ENCODE peak calls at places on chromosomes 4 and X, in eight cellular contexts. One of them, this sample, is unnamed.

GRCh38 chr4:73499996-73500765 is 18.6 kb downstream of the AFM start:
- DNase-seq in ELF-1: no peak
- DNase-seq in T-cell: no peak
- DNase-seq in NCI-H2081: no peak
- DNase-seq in A549: no peak
- DNase-seq in NCI-H524 treated with DMSO at 0.1 percent for 48 hours: no peak
- DNase-seq in RCC 7860: no peak
- DNase-seq in activated CD8-positive, alpha-beta T cell treated with anti-CD3 and anti-CD28 coated beads for 36 hours: no peak
- DNase-seq in this sample: no peak

GRCh38 chr4:152983774-152984411 is 47.8 kb downstream of the FHDC1 start:
- DNase-seq in ELF-1: no peak
- DNase-seq in T-cell: no peak
- DNase-seq in NCI-H2081: no peak
- DNase-seq in A549: no peak
- DNase-seq in NCI-H524 treated with DMSO at 0.1 percent for 48 hours: no peak
- DNase-seq in RCC 7860: peak; percentile 90
- DNase-seq in activated CD8-positive, alpha-beta T cell treated with anti-CD3 and anti-CD28 coated beads for 36 hours: no peak
- DNase-seq in this sample: peak; percentile 83

GRCh38 chr4:19698961-19699360 is 552.7 kb upstream of the SLIT2 start:
- DNase-seq in ELF-1: no peak
- DNase-seq in T-cell: no peak
- DNase-seq in NCI-H2081: no peak
- DNase-seq in A549: no peak
- DNase-seq in NCI-H524 treated with DMSO at 0.1 percent for 48 hours: no peak
- DNase-seq in RCC 7860: no peak
- DNase-seq in activated CD8-positive, alpha-beta T cell treated with anti-CD3 and anti-CD28 coated beads for 36 hours: no peak
- DNase-seq in this sample: no peak

GRCh38 chr4:31617667-31618066 is 897.5 kb downstream of the PCDH7 start:
- DNase-seq in ELF-1: no peak
- DNase-seq in T-cell: no peak
- DNase-seq in NCI-H2081: no peak
- DNase-seq in A549: no peak
- DNase-seq in NCI-H524 treated with DMSO at 0.1 percent for 48 hours: no peak
- DNase-seq in RCC 7860: no peak
- DNase-seq in activated CD8-positive, alpha-beta T cell treated with anti-CD3 and anti-CD28 coated beads for 36 hours: no peak
- DNase-seq in this sample: no peak

GRCh38 chr4:22637306-22637705 is 55.4 kb upstream of the GBA3 start:
- DNase-seq in ELF-1: no peak
- DNase-seq in T-cell: no peak
- DNase-seq in NCI-H2081: no peak
- DNase-seq in A549: no peak
- DNase-seq in NCI-H524 treated with DMSO at 0.1 percent for 48 hours: no peak
- DNase-seq in RCC 7860: no peak
- DNase-seq in activated CD8-positive, alpha-beta T cell treated with anti-CD3 and anti-CD28 coated beads for 36 hours: no peak
- DNase-seq in this sample: no peak

GRCh38 chr4:1767770-1768366 is 25.2 kb upstream of the FGFR3 start:
- DNase-seq in ELF-1: peak; percentile 78
- DNase-seq in T-cell: no peak
- DNase-seq in NCI-H2081: peak; percentile 17
- DNase-seq in A549: peak; percentile 87
- DNase-seq in NCI-H524 treated with DMSO at 0.1 percent for 48 hours: no peak
- DNase-seq in RCC 7860: no peak
- DNase-seq in activated CD8-positive, alpha-beta T cell treated with anti-CD3 and anti-CD28 coated beads for 36 hours: peak; percentile 49
- DNase-seq in this sample: no peak

GRCh38 chr4:174211611-174212044 is 71.8 kb downstream of the FBXO8 start:
- DNase-seq in ELF-1: no peak
- DNase-seq in T-cell: no peak
- DNase-seq in NCI-H2081: no peak
- DNase-seq in A549: no peak
- DNase-seq in NCI-H524 treated with DMSO at 0.1 percent for 48 hours: no peak
- DNase-seq in RCC 7860: no peak
- DNase-seq in activated CD8-positive, alpha-beta T cell treated with anti-CD3 and anti-CD28 coated beads for 36 hours: no peak
- DNase-seq in this sample: no peak

GRCh38 chr4:53055274-53055673 is 193.2 kb downstream of the RASL11B start:
- DNase-seq in ELF-1: no peak
- DNase-seq in T-cell: no peak
- DNase-seq in NCI-H2081: peak; percentile 62
- DNase-seq in A549: no peak
- DNase-seq in NCI-H524 treated with DMSO at 0.1 percent for 48 hours: no peak
- DNase-seq in RCC 7860: no peak
- DNase-seq in activated CD8-positive, alpha-beta T cell treated with anti-CD3 and anti-CD28 coated beads for 36 hours: no peak
- DNase-seq in this sample: no peak

GRCh38 chr4:182277402-182277801 is 34.2 kb downstream of the TENM3 start:
- DNase-seq in ELF-1: no peak
- DNase-seq in T-cell: no peak
- DNase-seq in NCI-H2081: no peak
- DNase-seq in A549: no peak
- DNase-seq in NCI-H524 treated with DMSO at 0.1 percent for 48 hours: no peak
- DNase-seq in RCC 7860: no peak
- DNase-seq in activated CD8-positive, alpha-beta T cell treated with anti-CD3 and anti-CD28 coated beads for 36 hours: no peak
- DNase-seq in this sample: no peak

GRCh38 chr4:38867478-38868054 is at the start of gene FAM114A1:
- DNase-seq in ELF-1: peak; percentile 43
- DNase-seq in T-cell: no peak
- DNase-seq in NCI-H2081: peak; percentile 59
- DNase-seq in A549: peak; percentile 66
- DNase-seq in NCI-H524 treated with DMSO at 0.1 percent for 48 hours: no peak
- DNase-seq in RCC 7860: peak; percentile 64
- DNase-seq in activated CD8-positive, alpha-beta T cell treated with anti-CD3 and anti-CD28 coated beads for 36 hours: peak; percentile 20
- DNase-seq in this sample: peak; percentile 81

GRCh38 chr4:84451546-84451945 is 47.5 kb downstream of the NKX6-1 start:
- DNase-seq in ELF-1: no peak
- DNase-seq in T-cell: no peak
- DNase-seq in NCI-H2081: no peak
- DNase-seq in A549: no peak
- DNase-seq in NCI-H524 treated with DMSO at 0.1 percent for 48 hours: no peak
- DNase-seq in RCC 7860: no peak
- DNase-seq in activated CD8-positive, alpha-beta T cell treated with anti-CD3 and anti-CD28 coated beads for 36 hours: no peak
- DNase-seq in this sample: no peak

GRCh38 chr4:7876096-7876993 is 63.3 kb downstream of the AFAP1 start:
- DNase-seq in ELF-1: peak; percentile 81
- DNase-seq in T-cell: peak; percentile 18
- DNase-seq in NCI-H2081: no peak
- DNase-seq in A549: peak; percentile 75
- DNase-seq in NCI-H524 treated with DMSO at 0.1 percent for 48 hours: peak; percentile 84
- DNase-seq in RCC 7860: peak; percentile 40
- DNase-seq in activated CD8-positive, alpha-beta T cell treated with anti-CD3 and anti-CD28 coated beads for 36 hours: peak; percentile 64
- DNase-seq in this sample: no peak

GRCh38 chr4:34850983-34851382 is 1393.3 kb downstream of the ARAP2 start:
- DNase-seq in ELF-1: no peak
- DNase-seq in T-cell: no peak
- DNase-seq in NCI-H2081: no peak
- DNase-seq in A549: no peak
- DNase-seq in NCI-H524 treated with DMSO at 0.1 percent for 48 hours: no peak
- DNase-seq in RCC 7860: no peak
- DNase-seq in activated CD8-positive, alpha-beta T cell treated with anti-CD3 and anti-CD28 coated beads for 36 hours: no peak
- DNase-seq in this sample: no peak

GRCh38 chr4:105620640-105621323 is 68.4 kb downstream of the ARHGEF38 start:
- DNase-seq in ELF-1: no peak
- DNase-seq in T-cell: no peak
- DNase-seq in NCI-H2081: no peak
- DNase-seq in A549: peak; percentile 2
- DNase-seq in NCI-H524 treated with DMSO at 0.1 percent for 48 hours: no peak
- DNase-seq in RCC 7860: peak; percentile 79
- DNase-seq in activated CD8-positive, alpha-beta T cell treated with anti-CD3 and anti-CD28 coated beads for 36 hours: no peak
- DNase-seq in this sample: no peak

GRCh38 chr4:185567828-185568442 is 32.6 kb upstream of the PDLIM3 start:
- DNase-seq in ELF-1: no peak
- DNase-seq in T-cell: no peak
- DNase-seq in NCI-H2081: no peak
- DNase-seq in A549: no peak
- DNase-seq in NCI-H524 treated with DMSO at 0.1 percent for 48 hours: no peak
- DNase-seq in RCC 7860: no peak
- DNase-seq in activated CD8-positive, alpha-beta T cell treated with anti-CD3 and anti-CD28 coated beads for 36 hours: no peak
- DNase-seq in this sample: peak; percentile 63

GRCh38 chr4:10093801-10094552 is 22.6 kb downstream of the WDR1 start:
- DNase-seq in ELF-1: no peak
- DNase-seq in T-cell: no peak
- DNase-seq in NCI-H2081: no peak
- DNase-seq in A549: no peak
- DNase-seq in NCI-H524 treated with DMSO at 0.1 percent for 48 hours: no peak
- DNase-seq in RCC 7860: no peak
- DNase-seq in activated CD8-positive, alpha-beta T cell treated with anti-CD3 and anti-CD28 coated beads for 36 hours: no peak
- DNase-seq in this sample: no peak

GRCh38 chrX:23570674-23571343 is 96.5 kb upstream of the PRDX4 start:
- DNase-seq in ELF-1: no peak
- DNase-seq in T-cell: no peak
- DNase-seq in NCI-H2081: no peak
- DNase-seq in A549: no peak
- DNase-seq in NCI-H524 treated with DMSO at 0.1 percent for 48 hours: no peak
- DNase-seq in RCC 7860: no peak
- DNase-seq in activated CD8-positive, alpha-beta T cell treated with anti-CD3 and anti-CD28 coated beads for 36 hours: no peak
- DNase-seq in this sample: no peak

GRCh38 chr4:75598390-75598789 is 31.9 kb downstream of the CDKL2 start:
- DNase-seq in ELF-1: no peak
- DNase-seq in T-cell: no peak
- DNase-seq in NCI-H2081: no peak
- DNase-seq in A549: no peak
- DNase-seq in NCI-H524 treated with DMSO at 0.1 percent for 48 hours: no peak
- DNase-seq in RCC 7860: no peak
- DNase-seq in activated CD8-positive, alpha-beta T cell treated with anti-CD3 and anti-CD28 coated beads for 36 hours: no peak
- DNase-seq in this sample: no peak

GRCh38 chr4:132488555-132488954 is 660.5 kb upstream of the PCDH10 start:
- DNase-seq in ELF-1: no peak
- DNase-seq in T-cell: no peak
- DNase-seq in NCI-H2081: no peak
- DNase-seq in A549: no peak
- DNase-seq in NCI-H524 treated with DMSO at 0.1 percent for 48 hours: no peak
- DNase-seq in RCC 7860: no peak
- DNase-seq in activated CD8-positive, alpha-beta T cell treated with anti-CD3 and anti-CD28 coated beads for 36 hours: no peak
- DNase-seq in this sample: no peak

GRCh38 chr4:123304151-123305021 is 92.2 kb upstream of the SPRY1 start:
- DNase-seq in ELF-1: peak; percentile 83
- DNase-seq in T-cell: no peak
- DNase-seq in NCI-H2081: peak; percentile 63
- DNase-seq in A549: no peak
- DNase-seq in NCI-H524 treated with DMSO at 0.1 percent for 48 hours: peak; percentile 86
- DNase-seq in RCC 7860: no peak
- DNase-seq in activated CD8-positive, alpha-beta T cell treated with anti-CD3 and anti-CD28 coated beads for 36 hours: peak; percentile 59
- DNase-seq in this sample: peak; percentile 34

GRCh38 chr4:157204634-157205244 is 15.8 kb upstream of the GRIA2 start:
- DNase-seq in ELF-1: peak; percentile 70
- DNase-seq in T-cell: no peak
- DNase-seq in NCI-H2081: no peak
- DNase-seq in A549: peak; percentile 35
- DNase-seq in NCI-H524 treated with DMSO at 0.1 percent for 48 hours: no peak
- DNase-seq in RCC 7860: no peak
- DNase-seq in activated CD8-positive, alpha-beta T cell treated with anti-CD3 and anti-CD28 coated beads for 36 hours: peak; percentile 46
- DNase-seq in this sample: no peak

GRCh38 chr4:7971881-7972500 is 32.3 kb upstream of the AFAP1 start:
- DNase-seq in ELF-1: peak; percentile 63
- DNase-seq in T-cell: no peak
- DNase-seq in NCI-H2081: no peak
- DNase-seq in A549: no peak
- DNase-seq in NCI-H524 treated with DMSO at 0.1 percent for 48 hours: no peak
- DNase-seq in RCC 7860: no peak
- DNase-seq in activated CD8-positive, alpha-beta T cell treated with anti-CD3 and anti-CD28 coated beads for 36 hours: peak; percentile 44
- DNase-seq in this sample: no peak

GRCh38 chrX:96611619-96612362 is 72.9 kb upstream of the DIAPH2 start:
- DNase-seq in ELF-1: no peak
- DNase-seq in T-cell: no peak
- DNase-seq in NCI-H2081: no peak
- DNase-seq in A549: no peak
- DNase-seq in NCI-H524 treated with DMSO at 0.1 percent for 48 hours: no peak
- DNase-seq in RCC 7860: no peak
- DNase-seq in activated CD8-positive, alpha-beta T cell treated with anti-CD3 and anti-CD28 coated beads for 36 hours: no peak
- DNase-seq in this sample: no peak

GRCh38 chr4:77695769-77696168 is 90.1 kb downstream of the CXCL13 start:
- DNase-seq in ELF-1: no peak
- DNase-seq in T-cell: no peak
- DNase-seq in NCI-H2081: no peak
- DNase-seq in A549: peak; percentile 50
- DNase-seq in NCI-H524 treated with DMSO at 0.1 percent for 48 hours: no peak
- DNase-seq in RCC 7860: peak; percentile 90
- DNase-seq in activated CD8-positive, alpha-beta T cell treated with anti-CD3 and anti-CD28 coated beads for 36 hours: no peak
- DNase-seq in this sample: no peak

GRCh38 chr4:148447672-148448071 is 5.5 kb upstream of the NR3C2 start:
- DNase-seq in ELF-1: no peak
- DNase-seq in T-cell: no peak
- DNase-seq in NCI-H2081: no peak
- DNase-seq in A549: no peak
- DNase-seq in NCI-H524 treated with DMSO at 0.1 percent for 48 hours: no peak
- DNase-seq in RCC 7860: no peak
- DNase-seq in activated CD8-positive, alpha-beta T cell treated with anti-CD3 and anti-CD28 coated beads for 36 hours: peak; percentile 48
- DNase-seq in this sample: no peak

GRCh38 chr4:19187709-19188108 is 1064.0 kb upstream of the SLIT2 start:
- DNase-seq in ELF-1: no peak
- DNase-seq in T-cell: no peak
- DNase-seq in NCI-H2081: no peak
- DNase-seq in A549: no peak
- DNase-seq in NCI-H524 treated with DMSO at 0.1 percent for 48 hours: no peak
- DNase-seq in RCC 7860: no peak
- DNase-seq in activated CD8-positive, alpha-beta T cell treated with anti-CD3 and anti-CD28 coated beads for 36 hours: no peak
- DNase-seq in this sample: no peak

GRCh38 chrX:49999048-49999447 is 76.7 kb downstream of the CLCN5 start:
- DNase-seq in ELF-1: no peak
- DNase-seq in T-cell: no peak
- DNase-seq in NCI-H2081: no peak
- DNase-seq in A549: no peak
- DNase-seq in NCI-H524 treated with DMSO at 0.1 percent for 48 hours: no peak
- DNase-seq in RCC 7860: no peak
- DNase-seq in activated CD8-positive, alpha-beta T cell treated with anti-CD3 and anti-CD28 coated beads for 36 hours: peak; percentile 12
- DNase-seq in this sample: no peak

GRCh38 chr4:172169871-172170270 is 356.7 kb downstream of the GALNTL6 start:
- DNase-seq in ELF-1: no peak
- DNase-seq in T-cell: no peak
- DNase-seq in NCI-H2081: no peak
- DNase-seq in A549: no peak
- DNase-seq in NCI-H524 treated with DMSO at 0.1 percent for 48 hours: no peak
- DNase-seq in RCC 7860: no peak
- DNase-seq in activated CD8-positive, alpha-beta T cell treated with anti-CD3 and anti-CD28 coated beads for 36 hours: no peak
- DNase-seq in this sample: no peak

GRCh38 chr4:140609548-140610425 is 41.0 kb upstream of the UCP1 start:
- DNase-seq in ELF-1: no peak
- DNase-seq in T-cell: no peak
- DNase-seq in NCI-H2081: peak; percentile 46
- DNase-seq in A549: peak; percentile 55
- DNase-seq in NCI-H524 treated with DMSO at 0.1 percent for 48 hours: no peak
- DNase-seq in RCC 7860: no peak
- DNase-seq in activated CD8-positive, alpha-beta T cell treated with anti-CD3 and anti-CD28 coated beads for 36 hours: no peak
- DNase-seq in this sample: no peak

GRCh38 chr4:23890369-23891063 is 669 bp upstream of the PPARGC1A start:
- DNase-seq in ELF-1: no peak
- DNase-seq in T-cell: no peak
- DNase-seq in NCI-H2081: no peak
- DNase-seq in A549: no peak
- DNase-seq in NCI-H524 treated with DMSO at 0.1 percent for 48 hours: no peak
- DNase-seq in RCC 7860: no peak
- DNase-seq in activated CD8-positive, alpha-beta T cell treated with anti-CD3 and anti-CD28 coated beads for 36 hours: no peak
- DNase-seq in this sample: no peak

GRCh38 chr4:40482985-40483647 is 146.5 kb downstream of the RBM47 start:
- DNase-seq in ELF-1: peak; percentile 57
- DNase-seq in T-cell: no peak
- DNase-seq in NCI-H2081: no peak
- DNase-seq in A549: no peak
- DNase-seq in NCI-H524 treated with DMSO at 0.1 percent for 48 hours: no peak
- DNase-seq in RCC 7860: no peak
- DNase-seq in activated CD8-positive, alpha-beta T cell treated with anti-CD3 and anti-CD28 coated beads for 36 hours: no peak
- DNase-seq in this sample: no peak

GRCh38 chr4:3791910-3792542 is 25.8 kb downstream of the ADRA2C start:
- DNase-seq in ELF-1: peak; percentile 90
- DNase-seq in T-cell: no peak
- DNase-seq in NCI-H2081: no peak
- DNase-seq in A549: no peak
- DNase-seq in NCI-H524 treated with DMSO at 0.1 percent for 48 hours: no peak
- DNase-seq in RCC 7860: no peak
- DNase-seq in activated CD8-positive, alpha-beta T cell treated with anti-CD3 and anti-CD28 coated beads for 36 hours: peak; percentile 47
- DNase-seq in this sample: no peak

GRCh38 chr4:5758741-5759140 is 47.7 kb downstream of the EVC start:
- DNase-seq in ELF-1: no peak
- DNase-seq in T-cell: no peak
- DNase-seq in NCI-H2081: no peak
- DNase-seq in A549: peak; percentile 69
- DNase-seq in NCI-H524 treated with DMSO at 0.1 percent for 48 hours: no peak
- DNase-seq in RCC 7860: peak; percentile 92
- DNase-seq in activated CD8-positive, alpha-beta T cell treated with anti-CD3 and anti-CD28 coated beads for 36 hours: peak; percentile 85
- DNase-seq in this sample: no peak

GRCh38 chrX:102846544-102847236 is 90.4 kb upstream of the RAB40AL start:
- DNase-seq in ELF-1: no peak
- DNase-seq in T-cell: no peak
- DNase-seq in NCI-H2081: no peak
- DNase-seq in A549: no peak
- DNase-seq in NCI-H524 treated with DMSO at 0.1 percent for 48 hours: no peak
- DNase-seq in RCC 7860: peak; percentile 42
- DNase-seq in activated CD8-positive, alpha-beta T cell treated with anti-CD3 and anti-CD28 coated beads for 36 hours: no peak
- DNase-seq in this sample: no peak

This sample was measured in head of caudate nucleus.